ENCODE peak calls at places on chromosomes 1 and 21, in ten cellular contexts. R, T, N, K, J, A, E, Z, P and U are unnamed samples.

GRCh38 chr1:185896863-185897262 is 162.7 kb downstream of the HMCN1 start:
- DNase-seq in R (no peak), T (no peak), N (no peak), K (no peak), J (no peak), A (peak; percentile 28), E (no peak), Z (no peak), P (no peak), U (no peak)

GRCh38 chr21:41906770-41907169 is 27.6 kb upstream of the PRDM15 start:
- DNase-seq in R (no peak), T (no peak), N (no peak), K (no peak), J (no peak), A (no peak), E (no peak), Z (no peak), P (no peak), U (no peak)

GRCh38 chr1:232767381-232768074 is 37.7 kb upstream of the MAP10 start:
- DNase-seq in R (peak; percentile 10), T (no peak), N (no peak), K (peak; percentile 83), J (no peak), A (peak; percentile 67), E (peak; percentile 84), Z (no peak), P (peak; percentile 90), U (no peak)

GRCh38 chr1:84078108-84078823 is 65.8 kb upstream of the PRKACB start:
- DNase-seq in R (no peak), T (peak; percentile 40), N (no peak), K (peak; percentile 60), J (peak; percentile 56), A (peak; percentile 30), E (peak; percentile 5), Z (no peak), P (peak; percentile 37), U (no peak)

GRCh38 chr1:18919174-18919905 is 17.0 kb upstream of the ALDH4A1 start:
- DNase-seq in R (no peak), T (no peak), N (no peak), K (no peak), J (peak; percentile 39), A (no peak), E (no peak), Z (no peak), P (no peak), U (no peak)

GRCh38 chr1:101137144-101138126 is 99.4 kb upstream of the S1PR1 start:
- DNase-seq in R (no peak), T (no peak), N (no peak), K (peak; percentile 65), J (no peak), A (peak; percentile 85), E (no peak), Z (no peak), P (no peak), U (no peak)

GRCh38 chr1:91851130-91852010 is 34.6 kb downstream of the TGFBR3 start:
- DNase-seq in R (peak; percentile 68), T (peak; percentile 83), N (peak; percentile 3), K (peak; percentile 83), J (no peak), A (peak; percentile 95), E (peak; percentile 91), Z (no peak), P (peak; percentile 89), U (no peak)

GRCh38 chr1:66925944-66926343 is 1.2 kb downstream of the MIER1 start:
- DNase-seq in R (no peak), T (no peak), N (no peak), K (peak; percentile 46), J (peak; percentile 38), A (no peak), E (no peak), Z (no peak), P (peak; percentile 29), U (no peak)

GRCh38 chr1:67579623-67580394 is 105.2 kb upstream of the GADD45A start:
- DNase-seq in R (no peak), T (no peak), N (no peak), K (no peak), J (no peak), A (no peak), E (no peak), Z (no peak), P (no peak), U (no peak)

GRCh38 chr1:196078691-196079090 is 529.5 kb downstream of the KCNT2 start:
- DNase-seq in R (no peak), T (no peak), N (no peak), K (peak; percentile 4), J (no peak), A (peak; percentile 35), E (peak; percentile 9), Z (no peak), P (no peak), U (no peak)

GRCh38 chr1:84403362-84403761 is 5.1 kb downstream of the DNASE2B start:
- DNase-seq in R (no peak), T (no peak), N (no peak), K (no peak), J (no peak), A (no peak), E (no peak), Z (no peak), P (no peak), U (no peak)

GRCh38 chr21:44533891-44534627 is 5.9 kb downstream of the KRTAP10-1 start:
- DNase-seq in R (no peak), T (no peak), N (no peak), K (no peak), J (no peak), A (no peak), E (no peak), Z (no peak), P (no peak), U (no peak)

GRCh38 chr1:7912743-7913557 is 27.7 kb downstream of the TNFRSF9 start:
- DNase-seq in R (no peak), T (no peak), N (no peak), K (no peak), J (peak; percentile 67), A (no peak), E (peak; percentile 27), Z (no peak), P (peak; percentile 55), U (no peak)

GRCh38 chr1:26306290-26307221 is at the start of gene UBXN11:
- DNase-seq in R (peak; percentile 81), T (peak; percentile 97), N (peak; percentile 60), K (peak; percentile 97), J (peak; percentile 99), A (peak; percentile 95), E (peak; percentile 96), Z (peak; percentile 86), P (peak; percentile 95), U (peak; percentile 93)

GRCh38 chr1:117696567-117696966 is 90.7 kb downstream of the TENT5C start:
- DNase-seq in R (peak; percentile 53), T (no peak), N (no peak), K (no peak), J (no peak), A (peak; percentile 55), E (no peak), Z (no peak), P (no peak), U (no peak)

GRCh38 chr1:96211166-96211565 is 510.4 kb upstream of the PTBP2 start:
- DNase-seq in R (no peak), T (no peak), N (no peak), K (no peak), J (peak; percentile 60), A (no peak), E (no peak), Z (no peak), P (no peak), U (no peak)

GRCh38 chr1:244341455-244342450 is 110.0 kb downstream of the ADSS2 start:
- DNase-seq in R (no peak), T (peak; percentile 24), N (no peak), K (no peak), J (peak; percentile 95), A (peak; percentile 46), E (no peak), Z (no peak), P (peak; percentile 56), U (no peak)

GRCh38 chr1:236083650-236084385 is 18.9 kb upstream of the NID1 start:
- DNase-seq in R (no peak), T (no peak), N (no peak), K (no peak), J (peak; percentile 61), A (peak; percentile 41), E (no peak), Z (no peak), P (no peak), U (no peak)

GRCh38 chr1:20126041-20126805 is 6.9 kb upstream of the PLA2G2D start:
- DNase-seq in R (no peak), T (no peak), N (no peak), K (no peak), J (no peak), A (no peak), E (no peak), Z (no peak), P (no peak), U (no peak)

GRCh38 chr1:36606908-36607651 is 124.4 kb upstream of the CSF3R start:
- DNase-seq in R (no peak), T (no peak), N (no peak), K (no peak), J (no peak), A (no peak), E (no peak), Z (no peak), P (no peak), U (no peak)

GRCh38 chr1:43565600-43566360 is 35.1 kb downstream of the PTPRF start:
- DNase-seq in R (no peak), T (no peak), N (peak; percentile 27), K (peak; percentile 17), J (peak; percentile 83), A (peak; percentile 54), E (no peak), Z (peak; percentile 45), P (peak; percentile 77), U (peak; percentile 68)

GRCh38 chr21:46081862-46082637 is 15.9 kb upstream of the COL6A2 start:
- DNase-seq in R (no peak), T (no peak), N (no peak), K (no peak), J (no peak), A (no peak), E (no peak), Z (no peak), P (no peak), U (no peak)

GRCh38 chr1:202671388-202671787 is 38.9 kb downstream of the SYT2 start:
- DNase-seq in R (no peak), T (no peak), N (no peak), K (peak; percentile 62), J (peak; percentile 43), A (peak; percentile 4), E (peak; percentile 18), Z (no peak), P (peak; percentile 23), U (no peak)

GRCh38 chr1:57133686-57134085 is 167.9 kb upstream of the C8B start:
- DNase-seq in R (no peak), T (no peak), N (no peak), K (no peak), J (no peak), A (no peak), E (no peak), Z (no peak), P (no peak), U (no peak)

GRCh38 chr21:25717491-25718139 is 17.1 kb downstream of the ATP5PF start:
- DNase-seq in R (no peak), T (no peak), N (no peak), K (peak; percentile 26), J (no peak), A (peak; percentile 71), E (no peak), Z (no peak), P (no peak), U (no peak)

GRCh38 chr1:77282187-77282865 is 507 bp downstream of the AK5 start:
- DNase-seq in R (no peak), T (no peak), N (peak; percentile 39), K (peak; percentile 60), J (peak; percentile 57), A (peak; percentile 41), E (no peak), Z (no peak), P (no peak), U (peak; percentile 45)

GRCh38 chr21:38491536-38491935 is 6.7 kb downstream of the ERG start:
- DNase-seq in R (no peak), T (no peak), N (no peak), K (no peak), J (no peak), A (no peak), E (no peak), Z (no peak), P (no peak), U (no peak)

GRCh38 chr1:19485362-19486187 is at the start of gene CAPZB:
- DNase-seq in R (peak; percentile 49), T (peak; percentile 68), N (peak; percentile 90), K (peak; percentile 92), J (peak; percentile 94), A (peak; percentile 86), E (peak; percentile 92), Z (peak; percentile 88), P (peak; percentile 95), U (peak; percentile 90)